ENCODE peak calls at places on chromosomes 7 and 10, in four cellular contexts. G, L, Y and X are unnamed samples.
A peak's percentile ranks its signal among the peaks of the same experiment; 100 is the strongest.

GRCh38 chr10:77636967-77637473 is 588 bp downstream of the KCNMA1 start:
- DNase-seq in G (no peak), L (no peak), Y (no peak), X (no peak)

GRCh38 chr10:17444062-17444714 is 10.2 kb downstream of the ST8SIA6 start:
- DNase-seq in G (no peak), L (no peak), Y (no peak), X (no peak)

GRCh38 chr10:124731551-124731950 is 12.6 kb downstream of the FAM53B start:
- DNase-seq in G (no peak), L (no peak), Y (no peak), X (no peak)

GRCh38 chr7:23594879-23595604 is 2.1 kb upstream of the CCDC126 start:
- DNase-seq in G (no peak), L (peak; percentile 31), Y (peak; percentile 18), X (no peak)

GRCh38 chr10:100874702-100875483 is 37.9 kb upstream of the SLF2 start:
- DNase-seq in G (no peak), L (no peak), Y (no peak), X (no peak)

GRCh38 chr7:34296663-34297062 is 361.4 kb upstream of the NPSR1 start:
- DNase-seq in G (no peak), L (no peak), Y (no peak), X (no peak)

GRCh38 chr10:91908358-91909177 is 718 bp downstream of the FGFBP3 start:
- DNase-seq in G (peak; percentile 44), L (no peak), Y (peak; percentile 91), X (peak; percentile 44)

GRCh38 chr10:79024296-79024695 is 44.5 kb upstream of the ZMIZ1 start:
- DNase-seq in G (no peak), L (no peak), Y (no peak), X (no peak)

GRCh38 chr10:97584060-97584797 is at the start of gene HOGA1:
- DNase-seq in G (no peak), L (peak; percentile 89), Y (no peak), X (no peak)

GRCh38 chr7:142134944-142135343 is 23.4 kb downstream of the MGAM2 start:
- DNase-seq in G (no peak), L (no peak), Y (peak; percentile 7), X (no peak)

GRCh38 chr7:158716802-158717201 is 12.2 kb upstream of the NCAPG2 start:
- DNase-seq in G (no peak), L (no peak), Y (no peak), X (no peak)

GRCh38 chr7:139598642-139599041 is 75.2 kb downstream of the CLEC2L start:
- DNase-seq in G (no peak), L (peak; percentile 25), Y (no peak), X (no peak)

GRCh38 chr7:150927954-150928340 is 50.2 kb downstream of the KCNH2 start:
- DNase-seq in G (no peak), L (no peak), Y (no peak), X (no peak)

GRCh38 chr7:100483728-100484635 is at the start of gene NYAP1:
- DNase-seq in G (peak; percentile 47), L (no peak), Y (no peak), X (peak; percentile 55)

GRCh38 chr7:36972140-36972518 is 247.8 kb upstream of the AOAH start:
- DNase-seq in G (no peak), L (no peak), Y (no peak), X (no peak)

GRCh38 chr7:95843286-95843685 is 70.9 kb downstream of the DYNC1I1 start:
- DNase-seq in G (no peak), L (no peak), Y (no peak), X (no peak)

GRCh38 chr7:111835066-111835465 is 272.8 kb upstream of the IMMP2L start:
- DNase-seq in G (no peak), L (peak; percentile 4), Y (no peak), X (no peak)

GRCh38 chr7:127776776-127777390 is 124.9 kb downstream of the SND1 start:
- DNase-seq in G (no peak), L (peak; percentile 58), Y (no peak), X (no peak)

GRCh38 chr10:13056461-13057077 is 43.4 kb upstream of the OPTN start:
- DNase-seq in G (no peak), L (no peak), Y (no peak), X (no peak)

GRCh38 chr7:107690611-107691010 is 30.0 kb downstream of the SLC26A4 start:
- DNase-seq in G (no peak), L (no peak), Y (no peak), X (no peak)

GRCh38 chr7:82818091-82818620 is 344.5 kb downstream of the PCLO start:
- DNase-seq in G (no peak), L (no peak), Y (no peak), X (no peak)